ENCODE peak calls at places on chromosomes 16 and 17, in nine cellular contexts. One of them, this sample, is unnamed.

GRCh38 chr16:24729967-24730815 is 740 bp downstream of the TNRC6A start:
- DNase-seq in small intestine: peak
- DNase-seq in A549: peak
- DNase-seq in PC-9: no peak
- DNase-seq in fibroblast of lung: no peak
- DNase-seq in ovary: peak
- DNase-seq in breast epithelium: no peak
- DNase-seq in adipocyte: peak
- DNase-seq in cardiac muscle cell: peak
- DNase-seq in this sample: peak

GRCh38 chr17:74089869-74090464 is 113.5 kb upstream of the RPL38 start:
- DNase-seq in small intestine: peak
- DNase-seq in A549: peak
- DNase-seq in PC-9: peak
- DNase-seq in fibroblast of lung: peak
- DNase-seq in ovary: peak
- DNase-seq in breast epithelium: no peak
- DNase-seq in adipocyte: no peak
- DNase-seq in cardiac muscle cell: peak
- DNase-seq in this sample: peak

GRCh38 chr16:22029632-22030031 is 21.7 kb downstream of the MOSMO start:
- DNase-seq in small intestine: no peak
- DNase-seq in A549: no peak
- DNase-seq in PC-9: no peak
- DNase-seq in fibroblast of lung: no peak
- DNase-seq in ovary: no peak
- DNase-seq in breast epithelium: no peak
- DNase-seq in adipocyte: no peak
- DNase-seq in cardiac muscle cell: no peak
- DNase-seq in this sample: no peak

GRCh38 chr17:49977463-49978389 is 8.7 kb downstream of the DLX4 start:
- DNase-seq in small intestine: no peak
- DNase-seq in A549: no peak
- DNase-seq in PC-9: no peak
- DNase-seq in fibroblast of lung: peak
- DNase-seq in ovary: no peak
- DNase-seq in breast epithelium: no peak
- DNase-seq in adipocyte: no peak
- DNase-seq in cardiac muscle cell: no peak
- DNase-seq in this sample: peak

GRCh38 chr16:5056347-5056746 is 9.4 kb downstream of the C16orf89 start:
- DNase-seq in small intestine: peak
- DNase-seq in A549: peak
- DNase-seq in PC-9: no peak
- DNase-seq in fibroblast of lung: no peak
- DNase-seq in ovary: no peak
- DNase-seq in breast epithelium: no peak
- DNase-seq in adipocyte: no peak
- DNase-seq in cardiac muscle cell: peak
- DNase-seq in this sample: peak

GRCh38 chr16:85625053-85625452 is 11.9 kb downstream of the GSE1 start:
- DNase-seq in small intestine: peak
- DNase-seq in A549: no peak
- DNase-seq in PC-9: no peak
- DNase-seq in fibroblast of lung: no peak
- DNase-seq in ovary: no peak
- DNase-seq in breast epithelium: no peak
- DNase-seq in adipocyte: no peak
- DNase-seq in cardiac muscle cell: no peak
- DNase-seq in this sample: no peak

GRCh38 chr17:60901806-60902205 is 224.2 kb downstream of the BCAS3 start:
- DNase-seq in small intestine: no peak
- DNase-seq in A549: no peak
- DNase-seq in PC-9: no peak
- DNase-seq in fibroblast of lung: peak
- DNase-seq in ovary: no peak
- DNase-seq in breast epithelium: no peak
- DNase-seq in adipocyte: peak
- DNase-seq in cardiac muscle cell: no peak
- DNase-seq in this sample: no peak

GRCh38 chr17:50206604-50207293 is 5.3 kb upstream of the COL1A1 start:
- DNase-seq in small intestine: no peak
- DNase-seq in A549: no peak
- DNase-seq in PC-9: no peak
- DNase-seq in fibroblast of lung: peak
- DNase-seq in ovary: peak
- DNase-seq in breast epithelium: no peak
- DNase-seq in adipocyte: peak
- DNase-seq in cardiac muscle cell: peak
- DNase-seq in this sample: peak

GRCh38 chr17:59010026-59010425 is 96.7 kb downstream of the TRIM37 start:
- DNase-seq in small intestine: no peak
- DNase-seq in A549: no peak
- DNase-seq in PC-9: no peak
- DNase-seq in fibroblast of lung: peak
- DNase-seq in ovary: no peak
- DNase-seq in breast epithelium: no peak
- DNase-seq in adipocyte: no peak
- DNase-seq in cardiac muscle cell: peak
- DNase-seq in this sample: no peak

GRCh38 chr17:6443692-6444572 is at the start of gene PIMREG:
- DNase-seq in small intestine: peak
- DNase-seq in A549: peak
- DNase-seq in PC-9: peak
- DNase-seq in fibroblast of lung: peak
- DNase-seq in ovary: peak
- DNase-seq in breast epithelium: peak
- DNase-seq in adipocyte: peak
- DNase-seq in cardiac muscle cell: peak
- DNase-seq in this sample: peak

GRCh38 chr17:63587770-63588169 is 12.9 kb upstream of the TACO1 start:
- DNase-seq in small intestine: no peak
- DNase-seq in A549: no peak
- DNase-seq in PC-9: no peak
- DNase-seq in fibroblast of lung: no peak
- DNase-seq in ovary: no peak
- DNase-seq in breast epithelium: no peak
- DNase-seq in adipocyte: no peak
- DNase-seq in cardiac muscle cell: no peak
- DNase-seq in this sample: no peak

GRCh38 chr17:4537451-4538235 is 17.5 kb downstream of the MYBBP1A start:
- DNase-seq in small intestine: no peak
- DNase-seq in A549: no peak
- DNase-seq in PC-9: no peak
- DNase-seq in fibroblast of lung: no peak
- DNase-seq in ovary: peak
- DNase-seq in breast epithelium: no peak
- DNase-seq in adipocyte: no peak
- DNase-seq in cardiac muscle cell: no peak
- DNase-seq in this sample: no peak

GRCh38 chr17:3002538-3003301 is 60.7 kb downstream of the OR1D5 start:
- DNase-seq in small intestine: peak
- DNase-seq in A549: no peak
- DNase-seq in PC-9: no peak
- DNase-seq in fibroblast of lung: no peak
- DNase-seq in ovary: peak
- DNase-seq in breast epithelium: no peak
- DNase-seq in adipocyte: no peak
- DNase-seq in cardiac muscle cell: no peak
- DNase-seq in this sample: no peak
- H3K4me3 ChIP-seq in small intestine: no peak
- H3K4me3 ChIP-seq in A549: no peak
- H3K4me3 ChIP-seq in PC-9: no peak
- H3K4me3 ChIP-seq in fibroblast of lung: no peak
- H3K4me3 ChIP-seq in ovary: no peak
- H3K4me3 ChIP-seq in breast epithelium: no peak
- H3K4me3 ChIP-seq in adipocyte: no peak
- H3K4me3 ChIP-seq in cardiac muscle cell: no peak
- H3K4me3 ChIP-seq in this sample: no peak

DNA sequence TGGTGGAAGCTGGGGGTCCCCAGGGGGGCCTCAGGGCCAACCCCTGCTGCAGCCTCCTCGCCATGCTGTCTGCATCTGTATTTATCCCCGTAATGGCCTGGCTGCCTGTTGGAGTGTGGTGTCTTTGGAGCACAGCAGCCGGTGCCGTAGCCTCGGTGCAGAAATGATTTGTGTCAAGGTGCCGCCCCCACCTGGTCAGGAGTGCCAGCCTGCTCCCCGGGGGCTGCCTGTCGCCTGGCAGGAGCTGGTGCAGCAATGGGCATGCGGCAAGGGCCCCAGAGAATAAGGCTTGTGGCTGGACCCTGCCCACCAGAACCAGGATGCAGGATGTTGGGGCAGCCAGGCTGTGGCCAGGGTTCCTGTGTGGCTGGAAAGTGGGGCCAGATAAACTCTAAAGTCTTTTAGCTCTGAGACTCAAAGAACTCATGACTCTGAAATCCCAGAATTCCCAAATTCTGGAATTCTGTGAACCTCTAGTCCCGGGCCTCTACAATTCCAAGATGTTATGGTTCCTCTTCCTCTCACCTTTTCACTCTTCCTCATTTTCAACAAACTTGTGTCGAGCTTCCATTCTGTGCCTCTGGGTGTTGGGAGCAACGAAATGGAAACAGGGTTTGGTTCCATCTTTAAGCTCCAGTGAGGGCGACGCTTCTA is 5.9 kb downstream of the CPNE2 start:
- DNase-seq in small intestine: no peak
- DNase-seq in A549: no peak
- DNase-seq in PC-9: no peak
- DNase-seq in fibroblast of lung: no peak
- DNase-seq in ovary: no peak
- DNase-seq in breast epithelium: no peak
- DNase-seq in adipocyte: no peak
- DNase-seq in cardiac muscle cell: no peak
- DNase-seq in this sample: no peak
- H3K4me3 ChIP-seq in small intestine: no peak
- H3K4me3 ChIP-seq in A549: no peak
- H3K4me3 ChIP-seq in PC-9: no peak
- H3K4me3 ChIP-seq in fibroblast of lung: no peak
- H3K4me3 ChIP-seq in ovary: no peak
- H3K4me3 ChIP-seq in breast epithelium: no peak
- H3K4me3 ChIP-seq in adipocyte: no peak
- H3K4me3 ChIP-seq in cardiac muscle cell: no peak
- H3K4me3 ChIP-seq in this sample: no peak

GRCh38 chr16:87391950-87392822 is at the start of gene MAP1LC3B:
- DNase-seq in small intestine: peak
- DNase-seq in A549: peak
- DNase-seq in PC-9: peak
- DNase-seq in fibroblast of lung: peak
- DNase-seq in ovary: peak
- DNase-seq in breast epithelium: peak
- DNase-seq in adipocyte: peak
- DNase-seq in cardiac muscle cell: peak
- DNase-seq in this sample: peak

GRCh38 chr16:87388818-87389134 is 3.4 kb upstream of the MAP1LC3B start:
- DNase-seq in small intestine: no peak
- DNase-seq in A549: no peak
- DNase-seq in PC-9: no peak
- DNase-seq in fibroblast of lung: no peak
- DNase-seq in ovary: no peak
- DNase-seq in breast epithelium: no peak
- DNase-seq in adipocyte: no peak
- DNase-seq in cardiac muscle cell: no peak
- DNase-seq in this sample: no peak

GRCh38 chr16:87389245-87389644 is 2.9 kb upstream of the MAP1LC3B start:
- DNase-seq in small intestine: no peak
- DNase-seq in A549: no peak
- DNase-seq in PC-9: no peak
- DNase-seq in fibroblast of lung: no peak
- DNase-seq in ovary: no peak
- DNase-seq in breast epithelium: no peak
- DNase-seq in adipocyte: no peak
- DNase-seq in cardiac muscle cell: no peak
- DNase-seq in this sample: no peak

GRCh38 chr16:87391324-87391949 is 699 bp upstream of the MAP1LC3B start:
- DNase-seq in small intestine: peak
- DNase-seq in A549: peak
- DNase-seq in PC-9: no peak
- DNase-seq in fibroblast of lung: peak
- DNase-seq in ovary: peak
- DNase-seq in breast epithelium: no peak
- DNase-seq in adipocyte: peak
- DNase-seq in cardiac muscle cell: peak
- DNase-seq in this sample: no peak

DNA sequence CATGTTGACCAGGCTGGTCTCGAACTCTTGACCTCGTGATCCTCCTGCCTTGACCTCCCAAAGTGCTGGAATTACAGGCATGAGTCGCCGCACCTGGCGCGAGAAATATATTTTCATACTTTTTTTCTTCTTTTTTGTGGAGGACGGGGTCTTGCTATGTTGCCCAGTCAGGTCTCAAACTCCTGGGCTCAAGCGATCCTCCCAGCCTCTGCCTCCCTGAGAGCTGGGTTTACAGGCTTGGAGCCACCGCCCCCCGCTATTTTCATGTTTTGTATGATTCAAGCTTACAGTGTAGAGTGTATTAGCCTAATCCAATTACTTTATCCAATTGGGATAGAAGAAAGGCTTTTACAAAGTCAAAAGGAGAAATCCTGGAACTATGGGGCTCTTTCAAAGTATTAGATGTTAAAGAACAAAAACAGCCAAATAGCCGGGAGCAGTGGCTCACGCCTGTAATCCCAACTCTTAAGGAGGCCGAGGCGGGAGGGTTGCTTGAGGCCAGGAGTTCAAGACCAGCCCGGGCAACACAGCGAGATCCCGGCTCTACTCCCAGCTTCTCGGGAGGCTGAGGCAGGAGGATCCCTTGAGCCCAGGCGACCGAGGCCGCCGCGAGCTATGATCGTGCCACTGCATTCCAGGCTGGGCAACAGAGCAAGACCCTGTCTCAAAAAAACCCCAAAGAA is 1.4 kb upstream of the MAP1LC3B start:
- DNase-seq in small intestine: no peak
- DNase-seq in A549: no peak
- DNase-seq in PC-9: no peak
- DNase-seq in fibroblast of lung: no peak
- DNase-seq in ovary: peak
- DNase-seq in breast epithelium: no peak
- DNase-seq in adipocyte: no peak
- DNase-seq in cardiac muscle cell: no peak
- DNase-seq in this sample: no peak
- H3K4me3 ChIP-seq in small intestine: no peak
- H3K4me3 ChIP-seq in A549: peak
- H3K4me3 ChIP-seq in PC-9: peak
- H3K4me3 ChIP-seq in fibroblast of lung: no peak
- H3K4me3 ChIP-seq in ovary: no peak
- H3K4me3 ChIP-seq in breast epithelium: peak
- H3K4me3 ChIP-seq in adipocyte: peak
- H3K4me3 ChIP-seq in cardiac muscle cell: no peak
- H3K4me3 ChIP-seq in this sample: no peak

DNA sequence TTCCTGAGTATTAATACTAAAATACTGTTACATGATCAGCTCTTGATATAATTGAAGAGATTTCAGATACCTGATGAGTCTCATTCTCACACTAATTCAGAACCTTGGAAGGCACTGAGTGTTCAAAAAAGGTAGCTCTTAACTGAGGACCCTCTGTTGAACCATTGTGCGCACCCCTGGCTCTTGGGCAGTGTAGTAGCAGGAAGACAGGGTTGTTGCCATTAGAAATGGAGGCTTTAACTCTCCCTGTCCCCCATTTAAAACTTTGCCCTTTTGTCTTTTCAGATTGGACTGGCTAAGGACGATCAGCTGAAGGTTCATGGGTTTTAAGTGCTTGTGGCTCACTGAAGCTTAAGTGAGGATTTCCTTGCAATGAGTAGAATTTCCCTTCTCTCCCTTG is 1.8 kb downstream of the EIF1 start:
- DNase-seq in small intestine: no peak
- DNase-seq in A549: no peak
- DNase-seq in PC-9: no peak
- DNase-seq in fibroblast of lung: no peak
- DNase-seq in ovary: no peak
- DNase-seq in breast epithelium: no peak
- DNase-seq in adipocyte: no peak
- DNase-seq in cardiac muscle cell: no peak
- DNase-seq in this sample: no peak
- H3K4me3 ChIP-seq in small intestine: no peak
- H3K4me3 ChIP-seq in A549: peak
- H3K4me3 ChIP-seq in PC-9: peak
- H3K4me3 ChIP-seq in fibroblast of lung: peak
- H3K4me3 ChIP-seq in ovary: peak
- H3K4me3 ChIP-seq in breast epithelium: peak
- H3K4me3 ChIP-seq in adipocyte: peak
- H3K4me3 ChIP-seq in cardiac muscle cell: peak
- H3K4me3 ChIP-seq in this sample: peak

This sample was measured in MG63.